ENCODE peak calls at places on chromosome 1, in nine cellular contexts. K is uterus, Z is IMR-90, X is endothelial cell of umbilical vein, W is GM12891, S is prostate gland, P is NB4, Y is heart left ventricle, V is ovary. H is an unnamed sample.

GRCh38 chr1:28322209-28322608 is 6.6 kb upstream of the MED18 start:
- DNase-seq in K (no peak), V (no peak), P (no peak), X (no peak), S (no peak), Y (no peak), W (no peak), Z (no peak), H (no peak)

GRCh38 chr1:161177112-161177935 is at the start of gene B4GALT3:
- DNase-seq in S (peak; percentile 84), K (peak; percentile 88), P (peak; percentile 92), X (peak; percentile 85), W (peak; percentile 94), Z (peak; percentile 65), Y (peak; percentile 93), V (peak; percentile 88), H (peak; percentile 94)

GRCh38 chr1:95169544-95169943 is 52.4 kb downstream of the TLCD4 start:
- DNase-seq in Y (no peak), K (no peak), X (no peak), S (no peak), Z (no peak), W (no peak), V (no peak), P (no peak), H (peak; percentile 94)

GRCh38 chr1:160780398-160780755 is 15.6 kb upstream of the LY9 start:
- DNase-seq in Z (no peak), K (no peak), V (no peak), X (no peak), Y (no peak), P (no peak), S (no peak), W (no peak), H (no peak)

GRCh38 chr1:202067188-202067977 is 55.3 kb upstream of the GPR37L1 start:
- DNase-seq in P (no peak), V (no peak), K (no peak), Z (no peak), X (no peak), Y (no peak), W (no peak), S (no peak), H (peak; percentile 50)

GRCh38 chr1:31154632-31155215 is 85.0 kb downstream of the NKAIN1 start:
- DNase-seq in Y (peak; percentile 75), K (peak; percentile 67), W (peak; percentile 85), P (peak; percentile 84), Z (peak; percentile 55), V (peak; percentile 68), S (peak; percentile 90), X (peak; percentile 40), H (peak; percentile 79)

GRCh38 chr1:110060034-110060661 is 10.3 kb downstream of the ALX3 start:
- DNase-seq in Z (no peak), P (peak; percentile 71), K (peak; percentile 26), W (peak; percentile 59), V (no peak), S (no peak), Y (no peak), X (peak; percentile 22), H (peak; percentile 75)

GRCh38 chr1:167171286-167171929 is 49.3 kb upstream of the POU2F1 start:
- DNase-seq in S (no peak), Z (no peak), P (no peak), V (no peak), Y (no peak), W (no peak), K (no peak), X (no peak), H (no peak)

GRCh38 chr1:4585705-4586104 is 68.7 kb upstream of the AJAP1 start:
- DNase-seq in V (no peak), P (no peak), W (no peak), Y (peak; percentile 29), Z (no peak), K (no peak), X (no peak), S (no peak), H (no peak)

GRCh38 chr1:55724551-55725325 is 509.6 kb upstream of the USP24 start:
- DNase-seq in P (no peak), Z (peak; percentile 97), W (no peak), Y (no peak), K (no peak), S (no peak), X (no peak), V (peak; percentile 23), H (no peak)

GRCh38 chr1:5110508-5110907 is 456.1 kb downstream of the AJAP1 start:
- DNase-seq in Y (no peak), S (no peak), X (no peak), Z (no peak), K (no peak), W (no peak), P (no peak), V (no peak), H (no peak)

GRCh38 chr1:8536521-8536920 is 218.6 kb downstream of the SLC45A1 start:
- DNase-seq in P (no peak), S (no peak), W (no peak), V (no peak), X (no peak), Z (peak; percentile 13), Y (no peak), K (no peak), H (no peak)

GRCh38 chr1:27296773-27297214 is 25.2 kb upstream of the TMEM222 start:
- DNase-seq in P (peak; percentile 56), Z (peak; percentile 54), K (peak; percentile 63), Y (peak; percentile 70), X (peak; percentile 32), S (peak; percentile 52), W (peak; percentile 56), V (peak; percentile 66), H (peak; percentile 76)

GRCh38 chr1:241615043-241615974 is 24.9 kb downstream of the CHML start:
- DNase-seq in P (no peak), Z (no peak), Y (no peak), S (no peak), K (no peak), V (no peak), W (no peak), X (no peak), H (no peak)

GRCh38 chr1:7279753-7280150 is 491.3 kb upstream of the VAMP3 start:
- DNase-seq in X (no peak), W (no peak), Y (no peak), K (no peak), S (no peak), Z (no peak), P (no peak), V (no peak), H (no peak)
- TF ChIP-seq POLR2A in X (no peak), W (no peak), Y (no peak), K (no peak), S (no peak), Z (no peak), P (no peak), V (no peak), H (no peak)

DNA sequence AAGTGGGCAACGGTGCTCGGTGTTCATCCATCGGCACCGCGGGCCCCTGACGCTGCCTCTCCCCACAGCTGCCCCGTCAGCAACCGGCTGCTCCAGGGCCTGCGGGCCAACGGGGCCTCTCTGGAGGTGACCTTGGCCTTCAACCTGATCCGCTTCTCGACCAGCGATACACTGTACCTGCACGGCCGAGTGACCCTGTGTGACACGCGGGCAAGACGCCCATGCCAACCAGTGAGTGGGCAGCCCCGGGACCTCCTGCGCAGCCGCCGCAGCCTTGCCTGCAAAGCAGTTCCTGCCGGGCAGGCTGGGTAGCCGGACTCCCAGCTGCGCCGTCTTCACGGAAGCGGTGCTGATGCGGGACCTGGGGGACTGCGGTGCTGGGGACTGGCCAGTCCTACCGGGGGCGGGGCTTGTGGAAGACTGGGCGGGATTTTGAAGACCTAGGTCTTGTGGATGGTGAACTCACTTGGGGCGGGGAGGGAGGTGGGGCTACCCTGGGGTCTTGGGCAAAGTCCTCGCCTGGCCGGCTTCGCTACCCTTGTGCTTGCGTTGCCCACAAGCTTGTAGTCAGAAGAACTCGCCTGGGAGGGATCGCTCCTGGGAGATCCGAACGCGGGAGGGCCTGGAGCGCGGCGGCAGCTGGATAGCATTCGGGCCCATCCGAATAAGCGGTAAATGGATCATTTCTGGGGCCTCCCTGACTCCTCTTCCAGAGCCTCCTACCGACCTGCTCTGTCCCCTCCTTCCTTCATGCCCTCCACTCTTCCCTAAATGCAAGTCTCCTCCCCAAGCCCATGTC is 8.8 kb upstream of the CEP85 start:
- DNase-seq in K (peak; percentile 42), W (no peak), Z (no peak), P (no peak), Y (peak; percentile 76), X (peak; percentile 49), S (peak; percentile 14), V (peak; percentile 61), H (peak; percentile 54)
- TF ChIP-seq POLR2A in K (no peak), W (no peak), Z (no peak), P (no peak), Y (no peak), X (no peak), S (no peak), V (no peak), H (no peak)

DNA sequence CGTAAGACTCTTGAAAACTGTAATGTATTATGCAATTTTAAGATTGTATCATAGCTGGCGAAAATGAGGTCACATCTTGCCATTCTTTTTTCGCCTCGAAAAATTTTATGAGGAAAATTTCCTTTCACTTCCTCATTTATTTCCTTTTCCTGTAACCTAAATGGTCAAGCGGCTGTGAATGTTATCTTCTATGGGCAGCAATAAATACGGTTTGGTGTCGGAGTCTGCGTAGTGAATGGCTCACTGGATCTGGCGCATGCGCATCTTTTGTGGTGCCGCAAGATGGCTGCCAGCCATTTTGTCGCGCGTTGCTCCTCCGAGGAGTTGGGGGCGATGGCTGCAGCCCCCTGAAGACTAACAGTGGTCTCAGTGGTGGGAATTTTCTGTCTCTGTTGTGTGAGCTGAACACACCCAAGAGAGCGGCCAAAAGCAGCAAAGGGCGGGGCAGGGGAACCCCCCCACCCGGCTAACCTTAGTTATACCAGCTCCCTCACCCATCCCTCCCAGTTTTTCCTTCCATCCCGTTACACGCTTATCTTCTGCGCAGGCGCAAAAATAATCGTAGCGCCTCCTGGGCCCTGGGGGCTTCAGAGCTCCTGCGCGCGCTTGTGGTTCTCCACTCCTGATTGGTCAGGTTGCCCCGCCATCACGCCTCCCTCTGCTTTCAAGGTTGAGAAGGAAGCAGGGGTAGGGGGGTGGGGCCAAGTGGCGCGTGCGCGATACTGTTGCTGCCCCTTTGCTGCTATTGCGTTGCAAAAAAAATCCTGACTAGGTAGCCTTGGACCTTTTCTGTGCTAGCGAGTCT is at the start of gene RPRD2:
- DNase-seq in V (peak; percentile 100), X (peak; percentile 99), S (peak; percentile 99), Z (peak; percentile 99), K (peak; percentile 100), P (peak; percentile 99), W (peak; percentile 80), Y (peak; percentile 100), H (peak; percentile 99)
- TF ChIP-seq POLR2A in V (peak; percentile 75), X (peak; percentile 97), S (peak; percentile 37), Z (peak; percentile 82), K (peak; percentile 88), P (peak; percentile 49), W (peak; percentile 96), Y (peak; percentile 62), H (peak; percentile 96)

GRCh38 chr1:177969825-177970371 is at the start of gene SEC16B:
- DNase-seq in P (no peak), K (no peak), S (no peak), V (no peak), W (no peak), Z (no peak), Y (no peak), X (no peak), H (no peak)
- TF ChIP-seq POLR2A in P (no peak), K (no peak), S (no peak), V (no peak), W (no peak), Z (no peak), Y (no peak), X (no peak), H (no peak)

GRCh38 chr1:9717193-9718005 is 65.9 kb downstream of the PIK3CD start:
- DNase-seq in K (peak; percentile 54), X (peak; percentile 58), Y (peak; percentile 54), W (peak; percentile 94), Z (no peak), S (peak; percentile 49), P (peak; percentile 95), V (peak; percentile 83), H (peak; percentile 80)
- TF ChIP-seq POLR2A in K (no peak), X (no peak), Y (no peak), W (peak; percentile 64), Z (no peak), S (no peak), P (peak; percentile 43), V (no peak), H (peak; percentile 70)